ENCODE peak calls at places on chromosomes 6 and 20, in five cellular contexts. P is HCT116, J is breast epithelium, B is spleen, S is uterus. O is an unnamed sample.

GRCh38 chr6:11780097-11780428 is 1.5 kb upstream of the ADTRP start:
- DNase-seq in P (no peak), J (no peak), B (no peak), S (no peak), O (no peak)

GRCh38 chr6:53492860-53493634 is 51.9 kb downstream of the GCLC start:
- DNase-seq in P (peak), J (no peak), B (no peak), S (no peak), O (no peak)

GRCh38 chr6:158475344-158476302 is 84.3 kb upstream of the TMEM181 start:
- DNase-seq in P (no peak), J (no peak), B (no peak), S (peak), O (no peak)

GRCh38 chr6:69867075-69867911 is 937 bp downstream of the COL19A1 start:
- DNase-seq in P (no peak), J (no peak), B (peak), S (no peak), O (no peak)

GRCh38 chr20:43529051-43529450 is 21.6 kb downstream of the L3MBTL1 start:
- DNase-seq in P (no peak), J (no peak), B (no peak), S (no peak), O (no peak)

GRCh38 chr6:3871939-3872338 is 22.8 kb downstream of the FAM50B start:
- DNase-seq in P (no peak), J (no peak), B (no peak), S (no peak), O (peak)

GRCh38 chr6:163394659-163395058 is 19.9 kb upstream of the QKI start:
- DNase-seq in P (no peak), J (no peak), B (no peak), S (no peak), O (no peak)

GRCh38 chr6:16623029-16623653 is 138.1 kb downstream of the ATXN1 start:
- DNase-seq in P (no peak), J (no peak), B (no peak), S (no peak), O (no peak)

GRCh38 chr20:37575884-37576283 is 48.2 kb upstream of the BLCAP start:
- DNase-seq in P (no peak), J (no peak), B (no peak), S (no peak), O (no peak)

GRCh38 chr20:1588869-1589460 is 30.8 kb downstream of the SIRPB1 start:
- DNase-seq in P (no peak), J (no peak), B (no peak), S (no peak), O (no peak)

GRCh38 chr20:921020-921419 is 4.9 kb upstream of the ANGPT4 start:
- DNase-seq in P (no peak), J (no peak), B (no peak), S (no peak), O (no peak)

GRCh38 chr6:143060806-143061596 is at the start of gene AIG1:
- DNase-seq in P (peak), J (peak), B (peak), S (peak), O (no peak)

GRCh38 chr6:586553-586952 is 70.3 kb downstream of the HUS1B start:
- DNase-seq in P (peak), J (no peak), B (no peak), S (no peak), O (no peak)

GRCh38 chr6:31307669-31308049 is 35.8 kb upstream of the HLA-C start:
- DNase-seq in P (no peak), J (no peak), B (peak), S (no peak), O (no peak)
- H3K4me3 ChIP-seq in P (no peak), J (peak), B (no peak), S (no peak), O (no peak)

GRCh38 chr6:35728663-35729348 is 8.0 kb upstream of the ARMC12 start:
- DNase-seq in P (no peak), J (peak), B (peak), S (no peak), O (no peak)
- TF ChIP-seq POLR2A in P (no peak), J (peak), B (no peak), S (no peak), O (no peak)

DNA sequence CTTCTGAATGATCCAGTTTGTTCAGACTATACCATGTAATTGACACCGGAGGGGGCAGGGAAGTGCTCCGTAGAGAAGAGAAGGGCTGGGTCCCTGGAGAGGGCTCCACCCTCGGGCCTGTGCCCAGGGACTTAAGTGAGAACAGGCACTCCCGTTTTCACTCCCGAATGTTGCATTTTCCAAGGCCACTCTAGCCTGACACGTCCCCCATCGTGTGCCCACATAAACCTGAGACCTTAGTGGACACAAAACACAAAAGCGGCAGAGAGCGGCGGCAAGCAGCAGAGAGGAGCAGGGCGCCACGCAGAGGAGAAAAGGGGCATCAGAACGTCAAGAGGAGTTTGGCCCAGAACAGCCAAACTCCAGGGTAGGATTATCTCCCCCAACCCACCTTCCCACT is 1405.1 kb downstream of the GRIK2 start:
- DNase-seq in P (no peak), J (no peak), B (no peak), S (no peak), O (no peak)
- H3K4me3 ChIP-seq in P (no peak), J (no peak), B (no peak), S (no peak), O (no peak)

DNA sequence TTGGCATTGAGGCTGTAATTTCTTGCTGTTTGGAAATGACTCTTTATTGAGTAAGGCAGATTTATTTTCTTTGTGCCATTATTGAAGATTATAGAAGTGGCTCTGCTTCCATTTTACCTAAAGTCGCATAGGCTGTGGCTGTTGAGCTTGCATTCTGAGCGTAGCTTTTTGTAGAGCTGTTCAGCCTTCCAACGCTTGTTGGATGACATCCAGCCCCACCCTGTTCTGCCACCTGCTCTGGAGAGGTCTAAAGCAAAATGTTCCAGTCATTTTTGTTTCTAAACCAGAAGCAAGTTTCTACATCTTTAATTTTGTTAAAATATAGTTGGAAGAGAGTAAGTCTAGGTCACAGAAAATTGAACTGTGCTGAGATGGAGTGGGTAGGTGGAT is 24.4 kb downstream of the UST start:
- DNase-seq in P (no peak), J (no peak), B (peak), S (no peak), O (no peak)
- TF ChIP-seq POLR2A in P (no peak), J (no peak), B (no peak), S (no peak), O (no peak)

GRCh38 chr6:25464225-25464624 is 185.1 kb downstream of the CARMIL1 start:
- DNase-seq in P (no peak), J (no peak), B (no peak), S (no peak), O (no peak)

GRCh38 chr6:25457519-25457918 is 178.3 kb downstream of the CARMIL1 start:
- DNase-seq in P (no peak), J (no peak), B (no peak), S (no peak), O (no peak)

GRCh38 chr6:25465931-25466330 is 186.1 kb upstream of the SCGN start:
- DNase-seq in P (no peak), J (no peak), B (no peak), S (no peak), O (no peak)

GRCh38 chr6:25456656-25457055 is 177.5 kb downstream of the CARMIL1 start:
- DNase-seq in P (no peak), J (no peak), B (no peak), S (no peak), O (no peak)

DNA sequence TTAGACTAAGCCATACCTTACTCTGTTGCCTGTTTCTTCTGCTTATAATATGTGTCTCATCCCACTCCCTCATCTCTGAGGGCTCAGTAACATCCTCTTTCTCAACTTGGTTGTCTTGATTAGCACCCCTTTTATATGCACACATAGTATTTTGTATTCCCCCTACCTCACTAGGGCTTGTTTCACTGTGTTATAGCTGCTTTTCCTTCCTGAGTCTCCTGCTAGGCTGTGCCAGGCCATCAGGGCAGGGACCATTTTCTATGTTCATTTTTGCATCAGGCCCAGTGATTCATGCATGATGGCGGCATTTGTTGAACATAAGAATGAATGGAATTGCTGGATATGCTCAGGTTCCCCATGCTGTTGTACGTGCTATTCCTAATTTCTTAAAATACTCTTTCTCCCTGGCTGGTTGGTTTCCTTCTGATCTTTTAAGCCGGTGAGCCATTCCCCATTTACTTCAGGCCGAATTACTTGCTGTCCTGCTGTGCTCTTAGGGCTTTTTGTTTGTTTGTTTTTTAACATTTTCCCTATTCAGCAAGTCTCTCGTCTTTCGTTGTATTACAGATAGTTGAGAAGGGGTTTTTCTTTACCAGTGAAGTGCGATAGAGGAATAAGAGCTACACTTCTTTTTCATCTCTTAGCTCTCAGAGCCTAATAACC is 183.2 kb downstream of the CARMIL1 start:
- DNase-seq in P (no peak), J (no peak), B (no peak), S (no peak), O (no peak)
- H3K4me3 ChIP-seq in P (no peak), J (no peak), B (no peak), S (no peak), O (no peak)